ENCODE peak calls at places on chromosomes 2 and 18, in eight cellular contexts. One of them, this sample, is unnamed.
A peak's percentile ranks its signal among the peaks of the same experiment; 100 is the strongest.

GRCh38 chr18:40102903-40103302 is 1852.1 kb upstream of the PIK3C3 start:
- DNase-seq in esophagus squamous epithelium: no peak
- DNase-seq in hepatocyte: no peak
- DNase-seq in stimulated activated naive B cell treated with anti-CD40 and anti-IgM and Interleukin-4, amounts not matched to agents 10 μg/mL and 1 μg/mL and 100 μg/mL, for 72 hours: no peak
- DNase-seq in myocyte: no peak
- DNase-seq in fibroblast of lung: no peak
- DNase-seq in uterus: no peak
- DNase-seq in A549: no peak
- DNase-seq in this sample: no peak

GRCh38 chr2:118539290-118539689 is 308.2 kb downstream of the EN1 start:
- DNase-seq in stimulated activated naive B cell treated with anti-CD40 and anti-IgM and Interleukin-4, amounts not matched to agents 10 μg/mL and 1 μg/mL and 100 μg/mL, for 72 hours: no peak
- DNase-seq in A549: peak; percentile 13
- DNase-seq in myocyte: peak; percentile 27
- DNase-seq in esophagus squamous epithelium: no peak
- DNase-seq in uterus: no peak
- DNase-seq in hepatocyte: peak; percentile 46
- DNase-seq in fibroblast of lung: peak; percentile 44
- DNase-seq in this sample: peak; percentile 6

GRCh38 chr2:85769987-85770362 is 16.2 kb downstream of the ATOH8 start:
- DNase-seq in A549: no peak
- DNase-seq in hepatocyte: no peak
- DNase-seq in myocyte: no peak
- DNase-seq in stimulated activated naive B cell treated with anti-CD40 and anti-IgM and Interleukin-4, amounts not matched to agents 10 μg/mL and 1 μg/mL and 100 μg/mL, for 72 hours: no peak
- DNase-seq in uterus: no peak
- DNase-seq in fibroblast of lung: no peak
- DNase-seq in esophagus squamous epithelium: no peak
- DNase-seq in this sample: peak; percentile 65

GRCh38 chr18:58993260-58993659 is 128.6 kb downstream of the ZNF532 start:
- DNase-seq in stimulated activated naive B cell treated with anti-CD40 and anti-IgM and Interleukin-4, amounts not matched to agents 10 μg/mL and 1 μg/mL and 100 μg/mL, for 72 hours: no peak
- DNase-seq in fibroblast of lung: peak; percentile 93
- DNase-seq in hepatocyte: no peak
- DNase-seq in esophagus squamous epithelium: no peak
- DNase-seq in A549: peak; percentile 83
- DNase-seq in uterus: no peak
- DNase-seq in myocyte: peak; percentile 78
- DNase-seq in this sample: no peak

GRCh38 chr2:112182581-112183034 is 44.4 kb downstream of the FBLN7 start:
- DNase-seq in uterus: no peak
- DNase-seq in esophagus squamous epithelium: no peak
- DNase-seq in A549: no peak
- DNase-seq in stimulated activated naive B cell treated with anti-CD40 and anti-IgM and Interleukin-4, amounts not matched to agents 10 μg/mL and 1 μg/mL and 100 μg/mL, for 72 hours: no peak
- DNase-seq in hepatocyte: no peak
- DNase-seq in myocyte: peak; percentile 80
- DNase-seq in fibroblast of lung: no peak
- DNase-seq in this sample: peak; percentile 91

GRCh38 chr2:173347305-173348168 is 7.1 kb upstream of the CDCA7 start:
- DNase-seq in A549: no peak
- DNase-seq in myocyte: no peak
- DNase-seq in fibroblast of lung: no peak
- DNase-seq in stimulated activated naive B cell treated with anti-CD40 and anti-IgM and Interleukin-4, amounts not matched to agents 10 μg/mL and 1 μg/mL and 100 μg/mL, for 72 hours: no peak
- DNase-seq in esophagus squamous epithelium: no peak
- DNase-seq in hepatocyte: no peak
- DNase-seq in uterus: no peak
- DNase-seq in this sample: peak; percentile 98

GRCh38 chr2:119293254-119293653 is 69.6 kb downstream of the STEAP3 start:
- DNase-seq in fibroblast of lung: peak; percentile 15
- DNase-seq in myocyte: no peak
- DNase-seq in stimulated activated naive B cell treated with anti-CD40 and anti-IgM and Interleukin-4, amounts not matched to agents 10 μg/mL and 1 μg/mL and 100 μg/mL, for 72 hours: no peak
- DNase-seq in hepatocyte: no peak
- DNase-seq in esophagus squamous epithelium: no peak
- DNase-seq in uterus: no peak
- DNase-seq in A549: no peak
- DNase-seq in this sample: no peak

GRCh38 chr2:18626256-18626668 is 36.9 kb upstream of the NT5C1B start:
- DNase-seq in myocyte: peak; percentile 15
- DNase-seq in stimulated activated naive B cell treated with anti-CD40 and anti-IgM and Interleukin-4, amounts not matched to agents 10 μg/mL and 1 μg/mL and 100 μg/mL, for 72 hours: no peak
- DNase-seq in esophagus squamous epithelium: no peak
- DNase-seq in uterus: no peak
- DNase-seq in hepatocyte: no peak
- DNase-seq in fibroblast of lung: peak; percentile 66
- DNase-seq in A549: no peak
- DNase-seq in this sample: no peak